ENCODE peak calls at places on chromosomes 13 and 19, in seven cellular contexts. H is HFFc6, S is T-helper 2 cell, M is amniotic stem cell, L is cardiac fibroblast, X is OCI-LY7, B is fibroblast of the aortic adventitia. P is an unnamed sample.

GRCh38 chr19:34336781-34337271 is 28.2 kb upstream of the GPI start:
- DNase-seq in H (peak; percentile 29), S (peak; percentile 33), M (peak; percentile 5), L (peak; percentile 63), X (peak; percentile 75), B (peak; percentile 67), P (no peak)

GRCh38 chr19:24074720-24075119 is 12.3 kb upstream of the ZNF254 start:
- DNase-seq in H (peak; percentile 48), S (no peak), M (no peak), L (no peak), X (no peak), B (peak; percentile 30), P (no peak)

GRCh38 chr19:10086032-10086903 is at the start of gene SHFL:
- DNase-seq in H (peak; percentile 27), S (peak; percentile 76), M (peak; percentile 31), L (peak; percentile 72), X (peak; percentile 81), B (peak; percentile 55), P (peak; percentile 64)

GRCh38 chr13:110976785-110977184 is 61.9 kb upstream of the ANKRD10 start:
- DNase-seq in H (no peak), S (no peak), M (no peak), L (no peak), X (no peak), B (peak; percentile 53), P (no peak)

GRCh38 chr19:41548954-41549688 is 26.8 kb upstream of the CEACAM21 start:
- DNase-seq in H (no peak), S (peak; percentile 66), M (no peak), L (peak; percentile 30), X (peak; percentile 95), B (no peak), P (no peak)

GRCh38 chr13:27329210-27329609 is 58.6 kb downstream of the RASL11A start:
- DNase-seq in H (no peak), S (no peak), M (no peak), L (no peak), X (no peak), B (no peak), P (no peak)

GRCh38 chr13:31638577-31638976 is 100.7 kb upstream of the RXFP2 start:
- DNase-seq in H (peak; percentile 78), S (no peak), M (peak; percentile 49), L (peak; percentile 80), X (no peak), B (peak; percentile 88), P (no peak)

GRCh38 chr13:22278336-22278929 is 607.6 kb downstream of the FGF9 start:
- DNase-seq in H (no peak), S (peak; percentile 25), M (no peak), L (peak; percentile 2), X (peak; percentile 32), B (peak; percentile 25), P (no peak)

GRCh38 chr19:42375415-42376176 is 14.5 kb downstream of the CNFN start:
- DNase-seq in H (no peak), S (no peak), M (no peak), L (no peak), X (no peak), B (no peak), P (no peak)

GRCh38 chr13:98521876-98522275 is 55.0 kb downstream of the STK24 start:
- DNase-seq in H (no peak), S (no peak), M (no peak), L (no peak), X (no peak), B (no peak), P (no peak)

GRCh38 chr19:35160629-35161433 is 6.3 kb downstream of the FXYD5 start:
- DNase-seq in H (no peak), S (no peak), M (no peak), L (no peak), X (no peak), B (no peak), P (no peak)

GRCh38 chr13:98143601-98144500 is 957 bp downstream of the FARP1 start:
- DNase-seq in H (peak; percentile 23), S (no peak), M (no peak), L (peak; percentile 49), X (no peak), B (peak; percentile 42), P (no peak)

GRCh38 chr13:111629457-111629856 is 309.0 kb downstream of the TEX29 start:
- DNase-seq in H (no peak), S (no peak), M (no peak), L (no peak), X (no peak), B (no peak), P (no peak)

GRCh38 chr19:45069056-45069455 is 7.2 kb downstream of the ZNF296 start:
- DNase-seq in H (no peak), S (no peak), M (no peak), L (peak; percentile 24), X (no peak), B (peak; percentile 20), P (no peak)

GRCh38 chr13:19601749-19602725 is 31.4 kb upstream of the MPHOSPH8 start:
- DNase-seq in H (no peak), S (peak; percentile 8), M (no peak), L (peak; percentile 54), X (no peak), B (peak; percentile 33), P (no peak)

GRCh38 chr13:72570019-72570418 is 157.4 kb downstream of the MZT1 start:
- DNase-seq in H (no peak), S (no peak), M (no peak), L (no peak), X (no peak), B (no peak), P (no peak)

GRCh38 chr19:31350693-31351211 is 1.5 kb upstream of the TSHZ3 start:
- DNase-seq in H (peak; percentile 36), S (no peak), M (peak; percentile 61), L (peak; percentile 68), X (no peak), B (peak; percentile 49), P (no peak)

GRCh38 chr19:50003810-50004419 is 21.3 kb downstream of the VRK3 start:
- DNase-seq in H (peak; percentile 96), S (no peak), M (peak; percentile 91), L (peak; percentile 94), X (no peak), B (peak; percentile 98), P (no peak)

GRCh38 chr19:10102787-10103236 is 334 bp upstream of the ANGPTL6 start:
- DNase-seq in H (no peak), S (no peak), M (no peak), L (no peak), X (peak; percentile 62), B (no peak), P (no peak)

GRCh38 chr13:48783181-48783630 is 129.5 kb downstream of the CYSLTR2 start:
- DNase-seq in H (peak; percentile 97), S (no peak), M (no peak), L (peak; percentile 99), X (no peak), B (peak; percentile 98), P (peak; percentile 96)

GRCh38 chr13:93398167-93398566 is 171.6 kb downstream of the GPC6 start:
- DNase-seq in H (no peak), S (no peak), M (no peak), L (peak; percentile 63), X (no peak), B (peak; percentile 83), P (no peak)

GRCh38 chr13:25249001-25249543 is 38.2 kb downstream of the MTMR6 start:
- DNase-seq in H (peak; percentile 60), S (no peak), M (no peak), L (peak; percentile 41), X (peak; percentile 49), B (peak; percentile 37), P (no peak)

GRCh38 chr19:14089662-14090508 is 666 bp downstream of the SAMD1 start:
- DNase-seq in H (peak; percentile 50), S (peak; percentile 37), M (no peak), L (peak; percentile 68), X (peak; percentile 81), B (peak; percentile 57), P (no peak)

GRCh38 chr13:102401755-102402154 is at the start of gene FGF14:
- DNase-seq in H (no peak), S (no peak), M (no peak), L (no peak), X (no peak), B (no peak), P (no peak)

GRCh38 chr13:31056650-31057275 is 104.9 kb downstream of the HSPH1 start:
- DNase-seq in H (peak; percentile 23), S (no peak), M (no peak), L (peak; percentile 46), X (no peak), B (peak; percentile 25), P (no peak)

GRCh38 chr13:31331051-31331450 is 131.3 kb downstream of the B3GLCT start:
- DNase-seq in H (no peak), S (no peak), M (no peak), L (no peak), X (no peak), B (no peak), P (no peak)

GRCh38 chr19:48991823-48992570 is 1.1 kb downstream of the GYS1 start:
- DNase-seq in H (peak; percentile 80), S (no peak), M (peak; percentile 74), L (peak; percentile 89), X (no peak), B (peak; percentile 84), P (no peak)

GRCh38 chr13:95643814-95644598 is 500 bp downstream of the DZIP1 start:
- DNase-seq in H (peak; percentile 24), S (no peak), M (no peak), L (peak; percentile 55), X (no peak), B (peak; percentile 49), P (no peak)

GRCh38 chr13:95403349-95404140 is 102.3 kb upstream of the ABCC4 start:
- DNase-seq in H (no peak), S (no peak), M (no peak), L (no peak), X (no peak), B (no peak), P (no peak)

GRCh38 chr19:17933414-17934129 is 757 bp downstream of the CCDC124 start:
- DNase-seq in H (peak; percentile 60), S (no peak), M (no peak), L (peak; percentile 36), X (no peak), B (peak; percentile 23), P (no peak)

GRCh38 chr19:47836038-47836437 is 14.3 kb downstream of the CRX start:
- DNase-seq in H (no peak), S (no peak), M (no peak), L (no peak), X (no peak), B (no peak), P (no peak)

GRCh38 chr19:15469513-15470297 is 5.4 kb upstream of the RASAL3 start:
- DNase-seq in H (no peak), S (no peak), M (no peak), L (no peak), X (no peak), B (no peak), P (peak; percentile 23)

GRCh38 chr19:7986321-7987083 is 18.9 kb downstream of the ELAVL1 start:
- DNase-seq in H (peak; percentile 73), S (no peak), M (peak; percentile 39), L (peak; percentile 63), X (no peak), B (peak; percentile 37), P (no peak)

GRCh38 chr13:109868583-109869311 is 82.4 kb upstream of the IRS2 start:
- DNase-seq in H (no peak), S (no peak), M (no peak), L (no peak), X (no peak), B (no peak), P (no peak)